ENCODE peak calls at places on chromosome X, in nine cellular contexts. One of them, this sample, is unnamed.

GRCh38 chrX:39212456-39212855 is 411.2 kb downstream of the MID1IP1 start:
- DNase-seq in fibroblast of mammary gland: no peak
- DNase-seq in Kasumi-1: no peak
- DNase-seq in GM12892: no peak
- DNase-seq in H54: no peak
- DNase-seq in left lung: no peak
- DNase-seq in GM03348: no peak
- DNase-seq in frontal cortex: no peak
- DNase-seq in NCI-H2029: no peak
- DNase-seq in this sample: no peak

GRCh38 chrX:48468247-48468671 is 1.8 kb downstream of the SLC38A5 start:
- DNase-seq in fibroblast of mammary gland: no peak
- DNase-seq in Kasumi-1: peak
- DNase-seq in GM12892: peak
- DNase-seq in H54: no peak
- DNase-seq in left lung: peak
- DNase-seq in GM03348: peak
- DNase-seq in frontal cortex: no peak
- DNase-seq in NCI-H2029: no peak
- DNase-seq in this sample: no peak

GRCh38 chrX:149962859-149963757 is 24.8 kb upstream of the EOLA2 start:
- DNase-seq in fibroblast of mammary gland: peak
- DNase-seq in Kasumi-1: peak
- DNase-seq in GM12892: peak
- DNase-seq in H54: peak
- DNase-seq in left lung: no peak
- DNase-seq in GM03348: peak
- DNase-seq in frontal cortex: no peak
- DNase-seq in NCI-H2029: peak
- DNase-seq in this sample: peak

GRCh38 chrX:10098235-10098819 is 58.4 kb upstream of the CLCN4 start:
- DNase-seq in fibroblast of mammary gland: peak
- DNase-seq in Kasumi-1: no peak
- DNase-seq in GM12892: no peak
- DNase-seq in H54: no peak
- DNase-seq in left lung: no peak
- DNase-seq in GM03348: peak
- DNase-seq in frontal cortex: no peak
- DNase-seq in NCI-H2029: no peak
- DNase-seq in this sample: no peak

GRCh38 chrX:7582191-7582590 is 260.8 kb upstream of the VCX start:
- DNase-seq in fibroblast of mammary gland: no peak
- DNase-seq in Kasumi-1: no peak
- DNase-seq in GM12892: no peak
- DNase-seq in H54: no peak
- DNase-seq in left lung: no peak
- DNase-seq in GM03348: no peak
- DNase-seq in frontal cortex: no peak
- DNase-seq in NCI-H2029: peak
- DNase-seq in this sample: no peak

GRCh38 chrX:39226307-39226706 is 425.0 kb downstream of the MID1IP1 start:
- DNase-seq in fibroblast of mammary gland: no peak
- DNase-seq in Kasumi-1: no peak
- DNase-seq in GM12892: no peak
- DNase-seq in H54: no peak
- DNase-seq in left lung: no peak
- DNase-seq in GM03348: no peak
- DNase-seq in frontal cortex: no peak
- DNase-seq in NCI-H2029: no peak
- DNase-seq in this sample: no peak

GRCh38 chrX:36897690-36898089 is 110.5 kb upstream of the FAM47C start:
- DNase-seq in fibroblast of mammary gland: no peak
- DNase-seq in Kasumi-1: no peak
- DNase-seq in GM12892: no peak
- DNase-seq in H54: no peak
- DNase-seq in left lung: no peak
- DNase-seq in GM03348: no peak
- DNase-seq in frontal cortex: no peak
- DNase-seq in NCI-H2029: no peak
- DNase-seq in this sample: no peak

GRCh38 chrX:41518841-41519220 is 71.7 kb downstream of the NYX start:
- DNase-seq in fibroblast of mammary gland: peak
- DNase-seq in Kasumi-1: no peak
- DNase-seq in GM12892: no peak
- DNase-seq in H54: peak
- DNase-seq in left lung: no peak
- DNase-seq in GM03348: no peak
- DNase-seq in frontal cortex: no peak
- DNase-seq in NCI-H2029: no peak
- DNase-seq in this sample: no peak

GRCh38 chrX:150663061-150663460 is 30.1 kb upstream of the MTMR1 start:
- DNase-seq in fibroblast of mammary gland: no peak
- DNase-seq in Kasumi-1: no peak
- DNase-seq in GM12892: no peak
- DNase-seq in H54: no peak
- DNase-seq in left lung: no peak
- DNase-seq in GM03348: no peak
- DNase-seq in frontal cortex: no peak
- DNase-seq in NCI-H2029: no peak
- DNase-seq in this sample: no peak

GRCh38 chrX:40502688-40503087 is 78.1 kb upstream of the ATP6AP2 start:
- DNase-seq in fibroblast of mammary gland: no peak
- DNase-seq in Kasumi-1: no peak
- DNase-seq in GM12892: no peak
- DNase-seq in H54: no peak
- DNase-seq in left lung: no peak
- DNase-seq in GM03348: no peak
- DNase-seq in frontal cortex: no peak
- DNase-seq in NCI-H2029: no peak
- DNase-seq in this sample: no peak

GRCh38 chrX:137999071-137999470 is 433.1 kb downstream of the ZIC3 start:
- DNase-seq in fibroblast of mammary gland: no peak
- DNase-seq in Kasumi-1: no peak
- DNase-seq in GM12892: no peak
- DNase-seq in H54: no peak
- DNase-seq in left lung: no peak
- DNase-seq in GM03348: no peak
- DNase-seq in frontal cortex: no peak
- DNase-seq in NCI-H2029: no peak
- DNase-seq in this sample: no peak

GRCh38 chrX:134695999-134696398 is 37.7 kb upstream of the PLAC1 start:
- DNase-seq in fibroblast of mammary gland: no peak
- DNase-seq in Kasumi-1: no peak
- DNase-seq in GM12892: no peak
- DNase-seq in H54: no peak
- DNase-seq in left lung: no peak
- DNase-seq in GM03348: peak
- DNase-seq in frontal cortex: no peak
- DNase-seq in NCI-H2029: no peak
- DNase-seq in this sample: no peak

GRCh38 chrX:1134976-1135375 is 77.5 kb downstream of the CRLF2 start:
- DNase-seq in fibroblast of mammary gland: no peak
- DNase-seq in Kasumi-1: no peak
- DNase-seq in GM12892: no peak
- DNase-seq in H54: no peak
- DNase-seq in left lung: no peak
- DNase-seq in GM03348: no peak
- DNase-seq in frontal cortex: no peak
- DNase-seq in NCI-H2029: no peak
- DNase-seq in this sample: no peak

GRCh38 chrX:3393581-3394111 is 47.2 kb upstream of the MXRA5 start:
- DNase-seq in fibroblast of mammary gland: peak
- DNase-seq in Kasumi-1: no peak
- DNase-seq in GM12892: no peak
- DNase-seq in H54: no peak
- DNase-seq in left lung: no peak
- DNase-seq in GM03348: peak
- DNase-seq in frontal cortex: no peak
- DNase-seq in NCI-H2029: no peak
- DNase-seq in this sample: no peak

GRCh38 chrX:7985568-7985967 is 58.4 kb upstream of the PNPLA4 start:
- DNase-seq in fibroblast of mammary gland: peak
- DNase-seq in Kasumi-1: no peak
- DNase-seq in GM12892: no peak
- DNase-seq in H54: no peak
- DNase-seq in left lung: no peak
- DNase-seq in GM03348: no peak
- DNase-seq in frontal cortex: no peak
- DNase-seq in NCI-H2029: no peak
- DNase-seq in this sample: no peak

GRCh38 chrX:130091976-130092522 is 18.2 kb downstream of the ELF4 start:
- DNase-seq in fibroblast of mammary gland: no peak
- DNase-seq in Kasumi-1: peak
- DNase-seq in GM12892: peak
- DNase-seq in H54: no peak
- DNase-seq in left lung: peak
- DNase-seq in GM03348: no peak
- DNase-seq in frontal cortex: no peak
- DNase-seq in NCI-H2029: no peak
- DNase-seq in this sample: peak

GRCh38 chrX:49053223-49054072 is 5.4 kb upstream of the CCDC120 start:
- DNase-seq in fibroblast of mammary gland: peak
- DNase-seq in Kasumi-1: peak
- DNase-seq in GM12892: peak
- DNase-seq in H54: no peak
- DNase-seq in left lung: peak
- DNase-seq in GM03348: peak
- DNase-seq in frontal cortex: peak
- DNase-seq in NCI-H2029: peak
- DNase-seq in this sample: no peak

GRCh38 chrX:40145670-40146470 is 48.1 kb upstream of the BCOR start:
- DNase-seq in fibroblast of mammary gland: no peak
- DNase-seq in Kasumi-1: no peak
- DNase-seq in GM12892: no peak
- DNase-seq in H54: no peak
- DNase-seq in left lung: no peak
- DNase-seq in GM03348: peak
- DNase-seq in frontal cortex: no peak
- DNase-seq in NCI-H2029: no peak
- DNase-seq in this sample: no peak

GRCh38 chrX:42695800-42696358 is 82.1 kb downstream of the PPP1R2C start:
- DNase-seq in fibroblast of mammary gland: no peak
- DNase-seq in Kasumi-1: no peak
- DNase-seq in GM12892: no peak
- DNase-seq in H54: no peak
- DNase-seq in left lung: no peak
- DNase-seq in GM03348: no peak
- DNase-seq in frontal cortex: no peak
- DNase-seq in NCI-H2029: no peak
- DNase-seq in this sample: no peak

GRCh38 chrX:10597871-10598270 is 22.5 kb downstream of the MID1 start:
- DNase-seq in fibroblast of mammary gland: peak
- DNase-seq in Kasumi-1: peak
- DNase-seq in GM12892: no peak
- DNase-seq in H54: no peak
- DNase-seq in left lung: no peak
- DNase-seq in GM03348: peak
- DNase-seq in frontal cortex: no peak
- DNase-seq in NCI-H2029: no peak
- DNase-seq in this sample: peak

GRCh38 chrX:130772313-130773140 is 130.5 kb downstream of the ENOX2 start:
- DNase-seq in fibroblast of mammary gland: peak
- DNase-seq in Kasumi-1: no peak
- DNase-seq in GM12892: no peak
- DNase-seq in H54: peak
- DNase-seq in left lung: no peak
- DNase-seq in GM03348: peak
- DNase-seq in frontal cortex: no peak
- DNase-seq in NCI-H2029: peak
- DNase-seq in this sample: no peak

GRCh38 chrX:281166-281999 is at the start of gene PLCXD1:
- DNase-seq in fibroblast of mammary gland: no peak
- DNase-seq in Kasumi-1: no peak
- DNase-seq in GM12892: peak
- DNase-seq in H54: no peak
- DNase-seq in left lung: peak
- DNase-seq in GM03348: no peak
- DNase-seq in frontal cortex: no peak
- DNase-seq in NCI-H2029: no peak
- DNase-seq in this sample: no peak

GRCh38 chrX:113370001-113370400 is 529.4 kb upstream of the AMOT start:
- DNase-seq in fibroblast of mammary gland: no peak
- DNase-seq in Kasumi-1: no peak
- DNase-seq in GM12892: no peak
- DNase-seq in H54: no peak
- DNase-seq in left lung: no peak
- DNase-seq in GM03348: no peak
- DNase-seq in frontal cortex: no peak
- DNase-seq in NCI-H2029: no peak
- DNase-seq in this sample: no peak

GRCh38 chrX:33970028-33970932 is 161.8 kb downstream of the FAM47A start:
- DNase-seq in fibroblast of mammary gland: no peak
- DNase-seq in Kasumi-1: peak
- DNase-seq in GM12892: no peak
- DNase-seq in H54: no peak
- DNase-seq in left lung: no peak
- DNase-seq in GM03348: no peak
- DNase-seq in frontal cortex: no peak
- DNase-seq in NCI-H2029: no peak
- DNase-seq in this sample: peak

GRCh38 chrX:16971694-16972093 is 25.2 kb downstream of the REPS2 start:
- DNase-seq in fibroblast of mammary gland: no peak
- DNase-seq in Kasumi-1: no peak
- DNase-seq in GM12892: no peak
- DNase-seq in H54: no peak
- DNase-seq in left lung: no peak
- DNase-seq in GM03348: no peak
- DNase-seq in frontal cortex: no peak
- DNase-seq in NCI-H2029: no peak
- DNase-seq in this sample: no peak

GRCh38 chrX:114581528-114582263 is 2.2 kb upstream of the HTR2C start:
- DNase-seq in fibroblast of mammary gland: no peak
- DNase-seq in Kasumi-1: no peak
- DNase-seq in GM12892: no peak
- DNase-seq in H54: no peak
- DNase-seq in left lung: no peak
- DNase-seq in GM03348: no peak
- DNase-seq in frontal cortex: no peak
- DNase-seq in NCI-H2029: no peak
- DNase-seq in this sample: no peak

GRCh38 chrX:129772796-129773431 is 6.8 kb upstream of the SASH3 start:
- DNase-seq in fibroblast of mammary gland: no peak
- DNase-seq in Kasumi-1: peak
- DNase-seq in GM12892: peak
- DNase-seq in H54: no peak
- DNase-seq in left lung: peak
- DNase-seq in GM03348: no peak
- DNase-seq in frontal cortex: no peak
- DNase-seq in NCI-H2029: no peak
- DNase-seq in this sample: peak

GRCh38 chrX:152907084-152907651 is 9.3 kb downstream of the ZNF185 start:
- DNase-seq in fibroblast of mammary gland: peak
- DNase-seq in Kasumi-1: no peak
- DNase-seq in GM12892: no peak
- DNase-seq in H54: no peak
- DNase-seq in left lung: no peak
- DNase-seq in GM03348: no peak
- DNase-seq in frontal cortex: no peak
- DNase-seq in NCI-H2029: no peak
- DNase-seq in this sample: no peak

GRCh38 chrX:130224810-130225209 is 43.9 kb downstream of the ZNF280C start:
- DNase-seq in fibroblast of mammary gland: peak
- DNase-seq in Kasumi-1: no peak
- DNase-seq in GM12892: no peak
- DNase-seq in H54: no peak
- DNase-seq in left lung: no peak
- DNase-seq in GM03348: no peak
- DNase-seq in frontal cortex: no peak
- DNase-seq in NCI-H2029: no peak
- DNase-seq in this sample: peak

GRCh38 chrX:119208401-119209057 is 27.6 kb upstream of the PGRMC1 start:
- DNase-seq in fibroblast of mammary gland: no peak
- DNase-seq in Kasumi-1: no peak
- DNase-seq in GM12892: no peak
- DNase-seq in H54: no peak
- DNase-seq in left lung: no peak
- DNase-seq in GM03348: no peak
- DNase-seq in frontal cortex: no peak
- DNase-seq in NCI-H2029: no peak
- DNase-seq in this sample: no peak

GRCh38 chrX:108105473-108105872 is 13.9 kb downstream of the ATG4A start:
- DNase-seq in fibroblast of mammary gland: no peak
- DNase-seq in Kasumi-1: no peak
- DNase-seq in GM12892: no peak
- DNase-seq in H54: no peak
- DNase-seq in left lung: no peak
- DNase-seq in GM03348: no peak
- DNase-seq in frontal cortex: no peak
- DNase-seq in NCI-H2029: no peak
- DNase-seq in this sample: no peak

This sample was measured in AML-193.